ENCODE peak calls at places on chromosomes 5 and 9, in eight cellular contexts. H, I, M, K, D, C, U and V are unnamed samples.

GRCh38 chr5:72394688-72395087 is 74.5 kb downstream of the PTCD2 start:
- DNase-seq in K (peak; percentile 28), H (peak; percentile 6), U (no peak), C (no peak), M (peak; percentile 30), I (peak; percentile 16), D (peak; percentile 14), V (peak; percentile 21)

GRCh38 chr9:129845373-129845772 is 10.1 kb downstream of the USP20 start:
- DNase-seq in I (no peak), C (no peak), H (no peak), D (no peak), M (no peak), U (no peak), K (no peak), V (no peak)

GRCh38 chr5:168802337-168802736 is 223.2 kb upstream of the PANK3 start:
- DNase-seq in H (no peak), D (no peak), U (no peak), C (no peak), I (peak; percentile 70), K (no peak), M (no peak), V (no peak)

GRCh38 chr5:40606077-40606765 is 73.5 kb upstream of the PTGER4 start:
- DNase-seq in U (no peak), D (no peak), K (no peak), H (no peak), I (no peak), M (no peak), C (no peak), V (no peak)

GRCh38 chr5:81838307-81838906 is 87.5 kb upstream of the SSBP2 start:
- DNase-seq in D (peak; percentile 38), I (peak; percentile 53), C (peak; percentile 28), H (peak; percentile 68), K (peak; percentile 73), U (no peak), M (peak; percentile 49), V (peak; percentile 64)

GRCh38 chr9:121225240-121225639 is 23.6 kb upstream of the RAB14 start:
- DNase-seq in H (no peak), U (no peak), D (peak; percentile 50), K (no peak), I (no peak), M (no peak), C (no peak), V (no peak)

GRCh38 chr9:134618823-134619454 is 22.7 kb upstream of the COL5A1 start:
- DNase-seq in H (no peak), C (no peak), I (no peak), M (no peak), U (no peak), D (no peak), K (no peak), V (no peak)

GRCh38 chr9:91060520-91061343 is 259.1 kb downstream of the SYK start:
- DNase-seq in I (no peak), C (no peak), K (no peak), U (no peak), H (no peak), M (peak; percentile 94), D (no peak), V (peak; percentile 97)

GRCh38 chr9:14487547-14488185 is 173.7 kb upstream of the NFIB start:
- DNase-seq in C (no peak), K (no peak), M (no peak), U (no peak), I (no peak), H (no peak), D (no peak), V (no peak)

GRCh38 chr5:169268019-169268418 is 32.9 kb downstream of the SLIT3 start:
- DNase-seq in M (no peak), H (no peak), U (no peak), C (no peak), K (no peak), I (no peak), D (no peak), V (peak; percentile 82)

GRCh38 chr5:54821445-54822330 is 163.7 kb downstream of the ESM1 start:
- DNase-seq in H (no peak), C (no peak), K (peak; percentile 41), D (no peak), I (no peak), M (no peak), U (no peak), V (no peak)

GRCh38 chr5:96229173-96229572 is 203.9 kb downstream of the PCSK1 start:
- DNase-seq in M (no peak), C (no peak), H (no peak), U (no peak), D (no peak), I (no peak), K (no peak), V (no peak)

GRCh38 chr5:96222129-96222528 is 210.9 kb downstream of the PCSK1 start:
- DNase-seq in K (no peak), D (no peak), I (no peak), C (no peak), H (no peak), U (no peak), M (no peak), V (no peak)

GRCh38 chr5:96228449-96228848 is 204.6 kb downstream of the PCSK1 start:
- DNase-seq in I (no peak), K (no peak), U (no peak), H (no peak), D (no peak), M (peak; percentile 77), C (no peak), V (peak; percentile 70)

GRCh38 chr5:96232602-96233001 is 200.4 kb downstream of the PCSK1 start:
- DNase-seq in C (no peak), K (no peak), H (no peak), D (no peak), M (no peak), U (no peak), I (no peak), V (no peak)

DNA sequence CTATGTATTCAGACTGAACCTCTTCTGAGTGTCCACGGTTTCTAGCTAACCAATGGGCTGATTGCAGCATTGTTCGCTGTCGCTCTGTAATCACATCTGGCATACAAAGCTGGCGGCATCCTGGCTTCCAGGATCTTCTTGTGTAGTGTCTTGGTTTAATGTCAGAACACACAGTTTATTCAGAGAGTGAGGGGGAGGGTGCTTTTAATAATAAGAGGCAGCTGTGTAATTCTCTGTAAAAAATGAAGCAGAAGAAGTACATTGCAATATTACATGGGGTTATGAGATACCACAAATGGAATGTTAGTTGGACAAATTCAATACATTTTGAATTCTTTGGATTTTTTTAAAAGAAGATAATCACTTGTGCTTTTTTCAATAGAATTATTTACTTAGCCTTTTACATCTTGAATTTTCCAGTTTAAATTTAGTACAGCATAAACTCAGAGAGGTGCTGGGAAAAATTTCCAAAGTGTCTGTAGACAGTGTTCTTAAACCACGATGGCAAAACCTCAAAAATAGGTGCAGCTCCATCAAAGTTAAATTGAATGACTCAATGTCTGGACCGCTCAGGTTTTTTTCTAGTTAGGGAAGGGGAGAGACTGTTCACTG is 206.0 kb downstream of the PCSK1 start:
- DNase-seq in U (no peak), K (no peak), H (no peak), I (no peak), D (peak; percentile 10), M (peak; percentile 80), C (no peak), V (peak; percentile 95)
- H2AFZ ChIP-seq in U (peak overlapping the region; percentile 30), K (no peak overlapping the region), H (no peak overlapping the region), I (no peak overlapping the region), D (no peak overlapping the region), M (peak overlapping the region; percentile 61), C (no peak overlapping the region), V (peak overlapping the region; percentile 5)

DNA sequence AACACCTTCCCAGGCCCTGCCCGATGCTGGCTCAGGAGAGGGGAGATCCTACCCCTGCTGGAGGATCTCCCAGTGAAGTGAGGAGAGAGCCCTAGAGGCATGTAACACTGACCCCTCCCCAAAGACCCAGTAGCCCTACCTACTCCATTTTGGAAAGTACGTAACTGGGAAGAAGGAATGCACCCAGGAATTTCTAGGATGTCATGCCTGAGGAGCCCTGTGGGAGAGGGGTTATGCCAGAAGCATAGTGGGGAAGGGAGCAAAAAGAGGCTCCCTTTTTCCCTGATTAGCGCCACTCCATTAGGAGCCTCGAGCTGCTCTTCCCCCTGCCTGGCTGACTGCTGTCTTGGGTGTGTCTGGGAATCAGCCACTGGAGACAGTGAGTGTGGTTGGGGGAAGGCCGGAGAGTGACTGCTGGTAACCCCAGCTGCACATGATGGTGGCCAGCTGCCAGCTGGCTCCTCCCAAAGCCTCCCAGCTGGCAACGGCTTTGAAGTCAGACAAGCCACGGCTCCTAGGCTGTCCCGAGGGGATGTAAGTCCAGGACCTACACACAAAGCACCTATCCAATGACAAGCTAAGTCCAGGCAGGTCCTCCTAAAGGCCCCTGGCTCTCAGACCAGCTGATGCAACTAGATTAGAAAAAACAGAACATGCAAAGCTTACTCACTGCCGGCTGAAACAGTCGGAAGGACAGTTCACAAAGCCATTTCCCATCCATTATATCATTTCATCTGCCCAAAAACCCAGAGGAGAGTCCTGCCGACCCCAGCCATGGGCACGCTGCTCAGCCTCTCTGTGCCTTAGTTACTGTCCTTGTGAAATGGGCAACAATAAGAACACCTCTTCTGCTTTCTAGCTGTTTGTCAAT is 136.5 kb upstream of the ABCA1 start:
- DNase-seq in I (no peak), D (peak; percentile 61), M (peak; percentile 77), U (peak; percentile 79), K (peak; percentile 25), C (no peak), H (peak; percentile 29), V (peak; percentile 96)
- H3K4me3 ChIP-seq in I (no peak overlapping the region), D (no peak overlapping the region), M (no peak overlapping the region), U (no peak overlapping the region), K (no peak overlapping the region), C (no peak overlapping the region), H (no peak overlapping the region), V (peak overlapping the region; percentile 28)

DNA sequence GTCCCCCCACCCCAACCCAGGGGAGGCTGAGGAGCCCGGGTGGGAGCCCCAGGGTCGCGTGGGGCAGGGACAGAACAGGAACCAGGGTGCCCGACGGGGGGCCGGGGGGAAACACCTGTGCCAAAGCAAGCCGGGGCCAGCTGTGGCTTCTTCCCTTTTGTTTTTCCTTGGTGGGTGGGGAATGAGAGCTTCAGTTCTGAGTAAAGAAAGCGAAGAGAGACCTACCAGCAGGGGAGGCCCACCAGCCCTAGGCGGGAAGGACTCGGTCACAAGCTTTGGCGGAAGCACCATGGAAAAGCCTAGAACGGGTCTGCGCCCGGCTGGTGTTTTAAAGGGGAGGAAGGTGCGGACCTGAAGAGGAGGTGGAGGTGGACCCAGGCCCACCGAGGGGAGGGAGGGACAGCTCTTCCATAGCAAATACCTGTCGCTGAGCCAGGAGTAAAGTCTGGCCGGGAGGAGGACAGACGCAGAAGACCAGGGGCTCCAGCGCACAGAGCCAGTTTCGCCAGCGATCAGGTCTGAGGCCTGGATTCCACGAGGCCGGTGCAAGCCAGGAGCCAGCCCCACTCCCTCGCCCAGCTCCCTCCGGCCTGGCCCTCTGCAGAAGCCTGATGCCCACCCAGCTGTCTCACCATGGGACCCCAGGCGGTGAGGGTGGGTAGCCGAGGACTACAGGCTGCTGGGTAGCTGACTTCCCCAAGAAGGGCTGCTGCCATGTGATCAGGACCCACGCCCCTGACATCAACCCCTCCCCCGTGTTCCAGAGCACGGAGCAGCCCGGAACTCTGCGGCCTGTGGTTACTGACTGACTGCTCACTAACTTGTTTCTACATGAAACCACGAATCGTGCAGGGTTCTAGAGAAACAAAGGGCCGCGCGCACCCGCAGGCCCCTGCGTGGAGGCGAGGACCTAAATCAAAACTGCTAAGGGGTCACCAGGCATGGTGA is 849 bp upstream of the MGAT1 start:
- DNase-seq in C (no peak), M (no peak), U (peak; percentile 41), I (peak; percentile 96), K (peak; percentile 77), H (peak; percentile 88), D (peak; percentile 72), V (peak; percentile 70)
- TF ChIP-seq EZH2phosphoT487 in C (no peak), M (no peak), U (no peak), I (no peak), K (no peak), H (no peak), D (no peak), V (no peak)

GRCh38 chr5:125083932-125084331 is 337.5 kb upstream of the ZNF608 start:
- DNase-seq in U (no peak), K (no peak), I (no peak), D (no peak), M (peak; percentile 14), C (no peak), H (no peak), V (peak; percentile 95)
- H2AFZ ChIP-seq in U (no peak overlapping the region), K (no peak overlapping the region), I (no peak overlapping the region), D (no peak overlapping the region), M (no peak overlapping the region), C (no peak overlapping the region), H (no peak overlapping the region), V (no peak overlapping the region)